ENCODE peak calls at places on chromosomes 2 and 18, in six cellular contexts. E is breast epithelium, I is Peyer's patch, J is left ventricle myocardium inferior, Z is stomach, G is neural progenitor cell. L is an unnamed sample.

GRCh38 chr2:173288561-173288960 is 66.1 kb upstream of the CDCA7 start:
- DNase-seq in Z (no peak), I (no peak), E (no peak), G (no peak), J (no peak), L (no peak)

GRCh38 chr18:51195602-51196115 is 1.8 kb downstream of the MEX3C start:
- DNase-seq in J (no peak), I (peak; percentile 63), E (peak; percentile 44), G (peak; percentile 87), Z (no peak), L (peak; percentile 70)

GRCh38 chr2:197125000-197125399 is 185.6 kb downstream of the ANKRD44 start:
- DNase-seq in E (no peak), J (no peak), I (no peak), Z (no peak), G (no peak), L (no peak)

GRCh38 chr18:22340340-22340739 is 77.4 kb downstream of the CTAGE1 start:
- DNase-seq in J (no peak), E (no peak), G (no peak), I (no peak), Z (no peak), L (no peak)

GRCh38 chr18:48059363-48060109 is 129.1 kb upstream of the SMAD2 start:
- DNase-seq in G (peak; percentile 50), Z (no peak), E (no peak), I (no peak), J (no peak), L (no peak)

GRCh38 chr2:20584637-20585321 is 66.1 kb downstream of the HS1BP3 start:
- DNase-seq in J (peak; percentile 21), Z (peak; percentile 47), E (peak; percentile 91), I (no peak), G (peak; percentile 83), L (peak; percentile 80)

GRCh38 chr2:190062053-190062452 is 476 bp downstream of the MSTN start:
- DNase-seq in J (no peak), G (no peak), Z (no peak), E (no peak), I (no peak), L (no peak)

GRCh38 chr2:178271629-178272333 is 77.5 kb downstream of the OSBPL6 start:
- DNase-seq in I (peak; percentile 17), G (no peak), E (peak; percentile 83), Z (no peak), J (peak; percentile 86), L (no peak)

GRCh38 chr2:9554841-9555337 is 741 bp downstream of the ADAM17 start:
- DNase-seq in J (no peak), G (peak; percentile 73), E (peak; percentile 74), I (peak; percentile 47), Z (no peak), L (peak; percentile 78)

GRCh38 chr2:174247474-174248186 is 702 bp downstream of the OLA1 start:
- DNase-seq in E (no peak), Z (peak; percentile 45), I (no peak), G (no peak), J (no peak), L (peak; percentile 24)

GRCh38 chr18:25503567-25504081 is 151.7 kb upstream of the ZNF521 start:
- DNase-seq in J (peak; percentile 47), I (no peak), E (peak; percentile 43), Z (no peak), G (peak; percentile 57), L (peak; percentile 46)

GRCh38 chr2:2825062-2825461 is 494.0 kb upstream of the MYT1L start:
- DNase-seq in J (no peak), I (no peak), G (no peak), E (no peak), Z (peak; percentile 9), L (no peak)

GRCh38 chr2:191869178-191869577 is 22.3 kb upstream of the CAVIN2 start:
- DNase-seq in G (peak; percentile 86), J (no peak), I (no peak), Z (no peak), E (no peak), L (peak; percentile 66)

GRCh38 chr2:30367232-30368070 is 79.6 kb upstream of the LCLAT1 start:
- DNase-seq in E (no peak), J (no peak), G (no peak), Z (no peak), I (no peak), L (no peak)

GRCh38 chr2:96898135-96898505 is 28.2 kb upstream of the SEMA4C start:
- DNase-seq in G (no peak), J (no peak), Z (no peak), E (no peak), I (no peak), L (no peak)

GRCh38 chr2:127097841-127098651 is 8.9 kb downstream of the BIN1 start:
- DNase-seq in J (no peak), E (no peak), G (no peak), I (no peak), Z (no peak), L (no peak)

GRCh38 chr2:144712277-144712944 is 192.5 kb upstream of the ZEB2 start:
- DNase-seq in E (no peak), I (no peak), J (no peak), G (no peak), Z (no peak), L (no peak)

GRCh38 chr2:28661589-28662001 is 90.0 kb upstream of the PPP1CB start:
- DNase-seq in J (peak; percentile 69), I (no peak), Z (peak; percentile 80), G (no peak), E (peak; percentile 44), L (no peak)

GRCh38 chr2:215275819-215276218 is 36.0 kb upstream of the ATIC start:
- DNase-seq in I (no peak), E (no peak), J (no peak), G (no peak), Z (no peak), L (no peak)

GRCh38 chr2:149038442-149039212 is at the start of gene LYPD6B:
- DNase-seq in Z (peak; percentile 87), I (no peak), E (peak; percentile 34), J (no peak), G (peak; percentile 70), L (peak; percentile 14)

GRCh38 chr2:112985090-112985489 is 7.3 kb downstream of the IL36G start:
- DNase-seq in E (no peak), G (no peak), Z (no peak), I (no peak), J (no peak), L (no peak)

GRCh38 chr2:191481305-191482075 is 196.4 kb upstream of the NABP1 start:
- DNase-seq in Z (no peak), J (no peak), G (no peak), E (no peak), I (no peak), L (peak; percentile 30)

GRCh38 chr2:177906041-177906718 is 166.4 kb downstream of the PDE11A start:
- DNase-seq in I (peak; percentile 17), J (no peak), E (no peak), Z (peak; percentile 67), G (peak; percentile 76), L (peak; percentile 81)

GRCh38 chr2:70258532-70258875 is 567 bp downstream of the PCYOX1 start:
- DNase-seq in J (peak; percentile 85), I (no peak), E (peak; percentile 40), Z (peak; percentile 72), G (peak; percentile 59), L (no peak)

GRCh38 chr2:199278099-199278498 is 179.6 kb downstream of the SATB2 start:
- DNase-seq in Z (no peak), I (no peak), E (no peak), J (no peak), G (peak; percentile 12), L (peak; percentile 22)

GRCh38 chr18:62436636-62437519 is 85.9 kb upstream of the ZCCHC2 start:
- DNase-seq in I (no peak), E (peak; percentile 62), Z (peak; percentile 68), J (peak; percentile 89), G (no peak), L (peak; percentile 40)

GRCh38 chr18:9673296-9674251 is 34.5 kb upstream of the RAB31 start:
- DNase-seq in E (no peak), Z (peak; percentile 74), G (peak; percentile 44), I (peak; percentile 66), J (no peak), L (peak; percentile 37)
- TF ChIP-seq CTCF in E (peak; percentile 9), Z (peak; percentile 8), G (peak; percentile 22), I (peak; percentile 12), J (no peak), L (peak; percentile 35)

DNA sequence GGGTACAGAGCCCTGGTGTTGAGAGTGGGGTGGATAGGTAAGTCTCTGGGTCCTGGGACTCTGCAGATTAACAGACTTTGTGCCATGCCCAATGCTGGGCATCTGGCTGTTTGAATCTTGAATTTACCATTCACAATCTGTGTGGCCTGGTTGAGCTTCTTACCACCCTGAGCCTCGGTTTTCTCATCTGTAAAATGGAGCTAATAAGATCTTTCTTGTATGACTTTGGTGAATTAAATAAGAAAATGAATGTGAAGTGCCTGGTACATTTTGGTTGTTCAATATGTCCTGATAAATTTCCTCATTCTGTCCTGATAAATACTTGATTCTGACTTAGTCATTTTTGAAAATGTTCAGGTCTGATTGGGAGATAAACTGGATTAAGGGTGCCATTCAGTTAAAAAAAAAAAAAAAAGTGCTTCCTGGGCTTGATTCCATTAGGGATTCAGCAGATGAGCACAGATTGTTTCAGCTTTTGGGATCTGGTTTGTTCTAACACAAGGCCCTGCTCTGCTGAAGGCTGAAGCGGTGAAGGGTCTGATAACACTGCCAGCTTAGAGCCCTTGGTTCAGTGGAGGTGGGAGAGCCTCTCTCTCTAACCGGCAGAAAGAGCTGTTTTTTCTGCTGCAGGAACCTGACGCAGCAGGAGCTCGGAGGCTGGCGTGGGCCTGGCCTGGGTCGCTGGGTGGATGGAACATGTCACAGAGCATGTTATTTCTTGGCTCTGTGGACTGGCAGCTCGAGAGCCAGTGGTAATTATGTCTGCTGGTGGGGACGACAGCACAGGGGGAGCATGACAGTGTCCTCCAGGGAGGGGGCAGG is 84.5 kb upstream of the MCFD2 start:
- DNase-seq in J (no peak), I (no peak), G (no peak), Z (no peak), E (no peak), L (no peak)
- H3K27ac ChIP-seq in J (peak overlapping the region; percentile 68), I (no peak overlapping the region), G (no peak overlapping the region), Z (no peak overlapping the region), E (no peak overlapping the region), L (no peak overlapping the region)

GRCh38 chr2:72915076-72915906 is 2.0 kb upstream of the EMX1 start:
- DNase-seq in E (no peak), G (peak; percentile 45), J (no peak), I (no peak), Z (peak; percentile 23), L (no peak)
- H3K4me3 ChIP-seq in E (peak overlapping the region; percentile 66), G (peak overlapping the region; percentile 44), J (peak overlapping the region; percentile 61), I (no peak overlapping the region), Z (peak overlapping the region; percentile 53), L (peak overlapping the region; percentile 46)

DNA sequence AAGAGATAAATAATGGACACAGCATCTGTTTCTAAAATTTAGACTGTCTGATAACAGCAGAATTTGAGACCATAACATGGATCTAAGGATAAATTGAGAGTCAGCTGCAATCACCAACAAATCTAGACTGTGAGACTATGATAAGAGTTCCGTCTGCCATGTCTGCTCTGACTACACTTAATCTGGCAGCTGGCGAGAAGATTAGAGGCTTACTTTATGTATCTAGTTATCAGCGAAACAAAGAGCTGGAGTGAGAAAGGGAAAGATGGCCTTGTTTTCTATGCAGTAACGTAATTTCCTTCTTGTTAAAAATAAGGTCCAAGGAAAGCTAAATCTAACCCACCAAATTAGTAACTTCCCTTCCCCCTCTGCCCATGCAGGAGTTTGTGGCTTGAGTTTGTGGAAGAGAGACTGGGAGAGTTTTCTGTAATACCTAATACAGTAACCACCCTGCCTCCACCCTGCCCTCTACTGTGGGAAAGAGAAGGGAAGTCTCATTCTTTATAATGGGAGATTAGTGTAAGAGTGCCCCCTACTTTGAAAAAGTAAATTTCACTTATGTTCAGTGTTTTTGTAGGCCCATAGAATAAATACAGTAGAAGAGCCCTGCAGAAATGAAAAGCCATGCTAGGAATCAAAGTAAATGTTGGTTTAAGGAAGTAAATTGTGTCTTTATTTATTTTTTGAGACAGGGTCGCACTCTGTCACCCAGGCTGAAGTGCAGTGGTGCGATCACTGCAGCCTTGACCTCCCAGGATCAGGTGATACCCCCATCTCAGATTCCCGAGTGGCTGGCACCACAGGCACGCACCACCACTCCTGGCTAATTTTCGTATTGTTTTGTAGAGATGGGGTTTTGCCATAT is 27.5 kb downstream of the EML4 start:
- DNase-seq in I (peak; percentile 66), J (no peak), Z (peak; percentile 38), E (no peak), G (peak; percentile 57), L (peak; percentile 84)
- TF ChIP-seq CTCF in I (peak; percentile 71), J (peak; percentile 69), Z (peak; percentile 39), E (peak; percentile 18), G (peak; percentile 61), L (peak; percentile 74)